ENCODE peak calls at places on chromosome 17, in six cellular contexts. K is hepatocyte, R is OCI-LY7, W is upper lobe of right lung, D is RWPE2, L is transverse colon. J is an unnamed sample.

GRCh38 chr17:17907469-17907868 is 64.7 kb downstream of the TOM1L2 start:
- DNase-seq in L (no peak), R (no peak), W (peak; percentile 3), K (no peak), D (no peak), J (no peak)

GRCh38 chr17:75110307-75110937 is 653 bp downstream of the ARMC7 start:
- DNase-seq in W (no peak), L (peak; percentile 51), R (peak; percentile 43), D (no peak), K (no peak), J (no peak)

GRCh38 chr17:7129311-7129710 is 14.7 kb upstream of the ASGR2 start:
- DNase-seq in K (no peak), R (no peak), W (no peak), D (no peak), L (no peak), J (no peak)

GRCh38 chr17:44584498-44584897 is 27.2 kb downstream of the FZD2 start:
- DNase-seq in K (no peak), D (no peak), L (no peak), R (no peak), W (no peak), J (no peak)

GRCh38 chr17:31722251-31723056 is 136.6 kb downstream of the COPRS start:
- DNase-seq in L (no peak), K (no peak), D (no peak), R (no peak), W (no peak), J (no peak)

GRCh38 chr17:56653877-56654276 is 60.4 kb downstream of the NOG start:
- DNase-seq in D (no peak), K (peak; percentile 56), W (no peak), L (no peak), R (peak; percentile 39), J (no peak)

GRCh38 chr17:48719642-48720262 is 2.6 kb downstream of the PRAC1 start:
- DNase-seq in D (peak; percentile 54), L (no peak), R (no peak), K (no peak), W (no peak), J (no peak)

GRCh38 chr17:20095366-20096080 is 86.4 kb downstream of the SPECC1 start:
- DNase-seq in W (no peak), D (no peak), K (peak; percentile 60), L (peak; percentile 22), R (no peak), J (peak; percentile 89)

GRCh38 chr17:22128723-22129122 is 436.4 kb downstream of the KCNJ18 start:
- DNase-seq in K (no peak), L (no peak), D (no peak), R (no peak), W (no peak), J (no peak)

GRCh38 chr17:40352044-40352778 is 12.3 kb downstream of the GJD3 start:
- DNase-seq in R (no peak), D (no peak), K (no peak), L (no peak), W (no peak), J (no peak)

GRCh38 chr17:58082341-58082869 is 814 bp upstream of the DYNLL2 start:
- DNase-seq in D (no peak), K (no peak), R (peak; percentile 2), L (no peak), W (no peak), J (no peak)

GRCh38 chr17:79186406-79186805 is 111.8 kb downstream of the ENGASE start:
- DNase-seq in W (no peak), K (no peak), R (no peak), L (no peak), D (no peak), J (no peak)

GRCh38 chr17:48756816-48757215 is 28.3 kb upstream of the HOXB13 start:
- DNase-seq in R (no peak), L (no peak), W (no peak), D (no peak), K (no peak), J (no peak)

GRCh38 chr17:51667722-51668083 is 407.4 kb downstream of the UTP18 start:
- DNase-seq in R (no peak), W (no peak), L (no peak), K (no peak), D (no peak), J (no peak)

GRCh38 chr17:53142890-53143289 is 679.8 kb upstream of the KIF2B start:
- DNase-seq in D (no peak), L (no peak), K (peak; percentile 15), R (no peak), W (no peak), J (no peak)

DNA sequence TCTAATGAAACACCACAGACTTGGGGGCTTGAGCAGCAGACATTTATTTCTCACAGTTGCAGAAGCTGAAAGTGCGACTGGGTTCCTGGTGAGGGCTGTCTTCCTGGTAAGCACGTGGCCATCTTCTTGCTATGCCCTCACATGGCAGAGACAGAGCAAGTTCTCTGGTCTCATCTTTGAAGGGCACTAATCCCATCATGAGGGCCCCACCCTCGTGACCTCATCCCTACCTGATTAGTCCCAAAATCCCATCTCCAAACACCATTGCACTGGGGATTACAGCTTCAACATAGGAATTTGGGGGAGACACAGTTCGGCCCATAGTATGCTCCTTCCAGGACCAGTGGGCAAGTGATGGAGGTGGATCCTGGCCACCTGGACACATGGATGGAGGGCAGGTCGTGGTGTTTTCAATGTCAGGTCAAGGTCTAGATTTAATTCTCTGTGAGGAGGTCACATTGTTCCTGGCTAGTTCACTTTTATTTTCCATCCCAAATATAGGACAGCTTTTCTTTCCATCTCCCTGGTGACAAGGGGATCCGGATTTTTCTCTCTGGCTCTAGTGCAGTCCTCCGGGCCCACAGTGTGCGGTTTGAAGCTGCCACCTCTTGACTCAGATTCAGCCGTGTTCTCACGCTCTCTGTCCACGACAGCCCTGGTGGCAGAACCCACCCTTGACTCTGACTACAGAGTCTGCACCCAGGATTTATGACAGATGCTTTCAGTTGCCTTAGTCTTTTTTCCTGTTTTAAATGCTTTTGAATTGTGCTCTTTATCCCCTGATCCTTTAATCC is 160.5 kb upstream of the NOL11 start:
- DNase-seq in W (no peak), L (no peak), D (no peak), R (no peak), K (no peak), J (no peak)
- H3K27ac ChIP-seq in W (no peak overlapping the region), L (no peak overlapping the region), D (no peak overlapping the region), R (no peak overlapping the region), K (no peak overlapping the region), J (no peak overlapping the region)

GRCh38 chr17:35087731-35088646 is 24.5 kb upstream of the RFFL start:
- DNase-seq in K (peak; percentile 71), R (peak; percentile 18), W (peak; percentile 79), D (no peak), L (peak; percentile 72), J (no peak)

GRCh38 chr17:35086931-35087573 is 23.5 kb upstream of the RFFL start:
- DNase-seq in L (peak; percentile 30), K (peak; percentile 15), R (no peak), D (no peak), W (no peak), J (no peak)

GRCh38 chr17:35084987-35085386 is 21.5 kb upstream of the RFFL start:
- DNase-seq in K (peak; percentile 47), W (no peak), D (no peak), L (peak; percentile 21), R (no peak), J (no peak)

GRCh38 chr17:35088647-35088910 is 25.1 kb upstream of the RFFL start:
- DNase-seq in D (no peak), K (no peak), L (peak; percentile 65), W (no peak), R (peak; percentile 56), J (no peak)

GRCh38 chr17:35086164-35086563 is 22.7 kb upstream of the RFFL start:
- DNase-seq in W (no peak), R (no peak), L (no peak), K (no peak), D (no peak), J (no peak)
- H3K4me1 ChIP-seq in W (peaks cover 4% of the 10 kb centered on the region), R (peaks cover 47% of the 10 kb centered on the region), L (peaks cover 14% of the 10 kb centered on the region), K (peaks cover 14% of the 10 kb centered on the region), D (peaks cover 68% of the 10 kb centered on the region), J (peaks cover 2% of the 10 kb centered on the region)

DNA sequence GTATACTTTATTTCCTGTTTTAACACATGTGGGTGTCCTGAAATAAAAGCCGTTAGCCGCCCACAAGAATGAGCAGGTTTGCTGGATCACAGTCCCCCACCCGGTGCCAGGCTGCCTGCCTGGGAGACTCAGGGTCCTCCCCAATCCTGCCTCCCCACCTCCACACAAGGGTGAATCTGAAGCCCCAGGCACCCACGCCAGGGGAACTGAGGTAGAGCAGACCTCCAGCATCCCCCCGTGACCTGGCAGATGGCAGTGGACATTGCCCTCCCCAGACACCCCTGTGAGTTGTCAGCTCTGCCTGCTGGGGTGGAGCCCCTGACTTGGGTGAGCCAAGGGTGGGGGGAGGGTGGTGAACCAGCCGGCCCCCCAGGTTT is 114.8 kb downstream of the METRNL start:
- DNase-seq in K (no peak), R (no peak), D (peak; percentile 56), W (peak; percentile 57), L (peak; percentile 7), J (peak; percentile 5)
- H3K9me3 ChIP-seq in K (no peaks in the 10 kb centered on the region), R (no peaks in the 10 kb centered on the region), D (no peaks in the 10 kb centered on the region), W (no peaks in the 10 kb centered on the region), L (no peaks in the 10 kb centered on the region), J (no peaks in the 10 kb centered on the region)

GRCh38 chr17:77218902-77219301 is 78.1 kb downstream of the SEC14L1 start:
- DNase-seq in W (no peak), R (no peak), K (no peak), D (no peak), L (no peak), J (no peak)
- H3K27ac ChIP-seq in W (no peak overlapping the region), R (no peak overlapping the region), K (no peak overlapping the region), D (no peak overlapping the region), L (no peak overlapping the region), J (no peak overlapping the region)

DNA sequence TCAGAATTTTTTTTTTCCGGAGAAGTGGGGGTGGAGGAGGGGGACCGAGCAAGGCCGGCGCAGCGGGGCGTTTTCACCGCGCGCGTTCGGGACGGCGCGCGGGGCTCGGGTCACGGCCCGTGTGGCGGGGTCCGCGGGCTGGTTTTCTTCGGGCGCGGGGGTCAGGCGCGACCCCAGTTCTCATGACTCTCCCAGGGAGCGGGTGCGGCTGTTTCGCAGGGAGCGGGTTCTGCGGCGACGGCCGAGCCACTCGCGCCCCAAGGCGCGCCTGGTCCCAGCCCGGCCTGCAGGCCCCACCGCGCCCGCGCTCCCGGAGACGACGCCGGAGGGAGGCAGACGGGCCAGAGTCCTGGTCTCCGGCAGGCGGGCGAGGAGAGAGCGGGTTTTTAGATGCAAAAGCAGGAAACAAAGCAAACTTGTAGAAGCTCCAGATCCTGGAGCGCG is 1.0 kb downstream of the BAHCC1 start:
- DNase-seq in D (no peak), W (no peak), R (no peak), L (no peak), K (no peak), J (no peak)
- H3K4me1 ChIP-seq in D (peaks cover 12% of the 10 kb centered on the region), W (peaks cover 39% of the 10 kb centered on the region), R (peaks cover 45% of the 10 kb centered on the region), L (peaks cover 20% of the 10 kb centered on the region), K (peaks cover 37% of the 10 kb centered on the region), J (peaks cover 27% of the 10 kb centered on the region)

DNA sequence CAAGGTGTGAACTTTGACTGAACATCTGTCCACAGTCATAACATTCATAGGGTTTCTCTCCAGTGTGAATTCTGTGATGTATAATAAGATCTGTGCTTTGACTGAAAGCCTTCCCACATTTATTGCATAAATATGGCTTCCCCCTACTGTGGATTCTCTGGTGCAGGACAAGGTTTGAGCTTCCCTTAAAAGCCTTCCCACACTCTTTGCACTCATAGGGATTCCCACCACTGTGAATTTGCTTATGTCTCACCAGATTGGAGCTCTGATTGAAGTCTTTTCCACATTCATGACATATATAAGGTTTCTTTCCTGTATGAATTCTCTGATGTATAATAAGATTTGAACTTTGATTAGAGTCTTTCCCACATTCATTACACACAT is 8.3 kb downstream of the ZNF594 start:
- DNase-seq in K (no peak), W (no peak), L (no peak), D (no peak), R (no peak), J (no peak)
- H3K9me3 ChIP-seq in K (peaks cover 70% of the 10 kb centered on the region), W (peaks cover 81% of the 10 kb centered on the region), L (peaks cover 92% of the 10 kb centered on the region), D (peaks cover 67% of the 10 kb centered on the region), R (peaks cover 54% of the 10 kb centered on the region), J (peaks cover 91% of the 10 kb centered on the region)